ENCODE peak calls at places on chromosome 14, in six cellular contexts. One of them, this sample, is unnamed.

GRCh38 chr14:55701638-55702037 is 121.6 kb downstream of the KTN1 start:
- DNase-seq in K562: no peak
- DNase-seq in H1: no peak
- DNase-seq in A549: no peak
- DNase-seq in WTC11: no peak
- DNase-seq in HepG2: no peak
- DNase-seq in this sample: no peak

GRCh38 chr14:81516941-81517797 is 16.5 kb downstream of the SEL1L start:
- DNase-seq in HepG2: peak
- DNase-seq in A549: peak
- DNase-seq in K562: no peak
- DNase-seq in WTC11: no peak
- DNase-seq in H1: no peak
- DNase-seq in this sample: peak

GRCh38 chr14:24852312-24853060 is 197.5 kb downstream of the STXBP6 start:
- DNase-seq in K562: no peak
- DNase-seq in A549: no peak
- DNase-seq in H1: no peak
- DNase-seq in HepG2: no peak
- DNase-seq in WTC11: no peak
- DNase-seq in this sample: no peak

GRCh38 chr14:88380405-88380804 is 5.1 kb upstream of the SPATA7 start:
- DNase-seq in WTC11: no peak
- DNase-seq in A549: peak
- DNase-seq in K562: no peak
- DNase-seq in H1: no peak
- DNase-seq in HepG2: no peak
- DNase-seq in this sample: no peak

GRCh38 chr14:21084988-21085853 is 13.2 kb downstream of the ZNF219 start:
- DNase-seq in WTC11: no peak
- DNase-seq in K562: no peak
- DNase-seq in HepG2: no peak
- DNase-seq in A549: no peak
- DNase-seq in H1: no peak
- DNase-seq in this sample: no peak

GRCh38 chr14:103385994-103386491 is 828 bp downstream of the MARK3 start:
- DNase-seq in A549: no peak
- DNase-seq in WTC11: peak
- DNase-seq in H1: no peak
- DNase-seq in HepG2: no peak
- DNase-seq in K562: no peak
- DNase-seq in this sample: peak

GRCh38 chr14:97946291-97946690 is 1149.1 kb downstream of the VRK1 start:
- DNase-seq in HepG2: no peak
- DNase-seq in H1: peak
- DNase-seq in A549: no peak
- DNase-seq in K562: no peak
- DNase-seq in WTC11: peak
- DNase-seq in this sample: no peak

GRCh38 chr14:45072121-45072520 is 11.8 kb upstream of the PRPF39 start:
- DNase-seq in A549: no peak
- DNase-seq in K562: no peak
- DNase-seq in HepG2: no peak
- DNase-seq in WTC11: no peak
- DNase-seq in H1: no peak
- DNase-seq in this sample: no peak

GRCh38 chr14:73462078-73462715 is 3.9 kb upstream of the NUMB start:
- DNase-seq in WTC11: no peak
- DNase-seq in K562: peak
- DNase-seq in A549: peak
- DNase-seq in H1: no peak
- DNase-seq in HepG2: peak
- DNase-seq in this sample: peak

GRCh38 chr14:77212933-77213656 is 31.5 kb downstream of the TMEM63C start:
- DNase-seq in A549: peak
- DNase-seq in H1: peak
- DNase-seq in WTC11: peak
- DNase-seq in K562: peak
- DNase-seq in HepG2: peak
- DNase-seq in this sample: no peak

GRCh38 chr14:101665478-101666078 is 95.9 kb upstream of the PPP2R5C start:
- DNase-seq in K562: peak
- DNase-seq in H1: peak
- DNase-seq in HepG2: peak
- DNase-seq in A549: peak
- DNase-seq in WTC11: peak
- DNase-seq in this sample: peak

GRCh38 chr14:68564826-68565760 is 227.8 kb downstream of the ZFP36L1 start:
- DNase-seq in WTC11: no peak
- DNase-seq in HepG2: peak
- DNase-seq in H1: no peak
- DNase-seq in A549: no peak
- DNase-seq in K562: peak
- DNase-seq in this sample: peak
- TF ChIP-seq JUN in WTC11: no peak
- TF ChIP-seq JUN in HepG2: no peak
- TF ChIP-seq JUN in H1: no peak
- TF ChIP-seq JUN in A549: no peak
- TF ChIP-seq JUN in K562: no peak
- TF ChIP-seq JUN in this sample: no peak

GRCh38 chr14:78319411-78319810 is 149.2 kb downstream of the NRXN3 start:
- DNase-seq in HepG2: no peak
- DNase-seq in A549: no peak
- DNase-seq in H1: no peak
- DNase-seq in K562: peak
- DNase-seq in WTC11: no peak
- DNase-seq in this sample: no peak

GRCh38 chr14:78316711-78317110 is 146.5 kb downstream of the NRXN3 start:
- DNase-seq in K562: no peak
- DNase-seq in WTC11: no peak
- DNase-seq in A549: no peak
- DNase-seq in HepG2: no peak
- DNase-seq in H1: no peak
- DNase-seq in this sample: no peak

GRCh38 chr14:78324353-78324752 is 154.2 kb downstream of the NRXN3 start:
- DNase-seq in H1: no peak
- DNase-seq in A549: no peak
- DNase-seq in HepG2: no peak
- DNase-seq in WTC11: no peak
- DNase-seq in K562: no peak
- DNase-seq in this sample: no peak

GRCh38 chr14:78316058-78316457 is 145.9 kb downstream of the NRXN3 start:
- DNase-seq in HepG2: no peak
- DNase-seq in H1: no peak
- DNase-seq in K562: no peak
- DNase-seq in A549: no peak
- DNase-seq in WTC11: no peak
- DNase-seq in this sample: no peak

GRCh38 chr14:78319826-78320635 is 149.9 kb downstream of the NRXN3 start:
- DNase-seq in A549: no peak
- DNase-seq in K562: peak
- DNase-seq in WTC11: no peak
- DNase-seq in HepG2: no peak
- DNase-seq in H1: no peak
- DNase-seq in this sample: no peak
- TF ChIP-seq JUN in A549: no peak
- TF ChIP-seq JUN in K562: no peak
- TF ChIP-seq JUN in WTC11: no peak
- TF ChIP-seq JUN in HepG2: no peak
- TF ChIP-seq JUN in H1: no peak
- TF ChIP-seq JUN in this sample: no peak

DNA sequence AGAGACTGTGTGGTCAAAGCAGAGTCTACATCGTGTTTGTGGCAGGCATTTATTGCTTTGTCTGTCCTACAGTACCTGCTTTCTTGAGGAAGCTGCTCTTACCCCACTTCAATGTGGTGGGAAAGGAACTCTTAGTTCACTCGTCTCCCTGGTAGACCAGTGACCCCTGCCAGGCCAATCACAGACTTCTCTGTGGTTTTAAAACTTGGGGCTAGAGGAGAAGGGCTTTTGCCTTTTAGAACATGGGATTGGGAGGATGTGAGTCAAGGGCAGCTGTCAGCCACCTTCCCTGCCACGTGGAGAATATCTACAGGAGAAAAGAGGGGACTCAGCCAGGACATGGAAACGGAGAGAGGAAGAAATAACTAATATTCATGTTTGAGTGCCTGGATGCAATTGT is 36.8 kb upstream of the TMED10 start:
- DNase-seq in HepG2: no peak
- DNase-seq in A549: no peak
- DNase-seq in H1: no peak
- DNase-seq in WTC11: no peak
- DNase-seq in K562: no peak
- DNase-seq in this sample: no peak
- TF ChIP-seq JUN in HepG2: no peak
- TF ChIP-seq JUN in A549: no peak
- TF ChIP-seq JUN in H1: no peak
- TF ChIP-seq JUN in WTC11: no peak
- TF ChIP-seq JUN in K562: no peak
- TF ChIP-seq JUN in this sample: no peak

GRCh38 chr14:66662374-66662773 is 154.4 kb downstream of the GPHN start:
- DNase-seq in WTC11: peak
- DNase-seq in HepG2: peak
- DNase-seq in A549: no peak
- DNase-seq in H1: no peak
- DNase-seq in K562: no peak
- DNase-seq in this sample: peak
- TF ChIP-seq JUN in WTC11: no peak
- TF ChIP-seq JUN in HepG2: no peak
- TF ChIP-seq JUN in A549: no peak
- TF ChIP-seq JUN in H1: no peak
- TF ChIP-seq JUN in K562: no peak
- TF ChIP-seq JUN in this sample: no peak

DNA sequence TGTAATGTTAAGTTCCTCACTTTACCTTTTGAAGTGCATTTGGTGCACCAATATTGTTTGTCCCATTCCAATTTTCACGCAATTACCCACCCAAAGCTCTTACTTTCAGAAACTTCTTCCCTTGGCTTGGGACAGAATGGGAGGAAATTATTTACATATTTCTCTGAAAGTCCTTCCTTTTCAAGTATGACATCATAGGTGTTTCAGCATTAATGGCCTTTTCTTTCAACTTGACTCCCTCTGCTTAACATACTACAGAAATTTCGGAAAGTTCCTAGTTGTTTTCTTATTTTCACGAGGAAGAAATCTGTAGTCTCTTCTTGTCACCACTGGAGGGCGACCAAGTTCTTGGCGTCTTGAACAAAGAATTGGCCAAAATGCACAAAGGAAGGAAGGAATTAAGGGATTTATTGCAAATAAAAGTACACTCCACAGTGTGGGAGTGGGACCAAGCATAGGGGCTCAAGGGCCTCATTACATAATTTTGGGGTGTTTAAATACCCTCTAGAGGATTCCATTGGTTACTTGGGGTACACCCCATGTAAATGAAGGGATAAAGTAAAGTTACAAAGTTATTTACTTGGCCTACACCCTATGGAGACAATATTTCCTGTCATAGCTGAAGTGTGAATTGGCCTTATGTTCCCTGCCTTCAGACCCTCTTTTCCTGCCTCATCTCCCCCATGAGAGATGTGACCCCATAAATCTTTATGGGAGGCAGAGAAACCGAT is 70.5 kb downstream of the RPL10L start:
- DNase-seq in H1: peak
- DNase-seq in A549: no peak
- DNase-seq in HepG2: peak
- DNase-seq in K562: no peak
- DNase-seq in WTC11: peak
- DNase-seq in this sample: peak
- TF ChIP-seq JUN in H1: no peak
- TF ChIP-seq JUN in A549: no peak
- TF ChIP-seq JUN in HepG2: no peak
- TF ChIP-seq JUN in K562: no peak
- TF ChIP-seq JUN in WTC11: no peak
- TF ChIP-seq JUN in this sample: peak

DNA sequence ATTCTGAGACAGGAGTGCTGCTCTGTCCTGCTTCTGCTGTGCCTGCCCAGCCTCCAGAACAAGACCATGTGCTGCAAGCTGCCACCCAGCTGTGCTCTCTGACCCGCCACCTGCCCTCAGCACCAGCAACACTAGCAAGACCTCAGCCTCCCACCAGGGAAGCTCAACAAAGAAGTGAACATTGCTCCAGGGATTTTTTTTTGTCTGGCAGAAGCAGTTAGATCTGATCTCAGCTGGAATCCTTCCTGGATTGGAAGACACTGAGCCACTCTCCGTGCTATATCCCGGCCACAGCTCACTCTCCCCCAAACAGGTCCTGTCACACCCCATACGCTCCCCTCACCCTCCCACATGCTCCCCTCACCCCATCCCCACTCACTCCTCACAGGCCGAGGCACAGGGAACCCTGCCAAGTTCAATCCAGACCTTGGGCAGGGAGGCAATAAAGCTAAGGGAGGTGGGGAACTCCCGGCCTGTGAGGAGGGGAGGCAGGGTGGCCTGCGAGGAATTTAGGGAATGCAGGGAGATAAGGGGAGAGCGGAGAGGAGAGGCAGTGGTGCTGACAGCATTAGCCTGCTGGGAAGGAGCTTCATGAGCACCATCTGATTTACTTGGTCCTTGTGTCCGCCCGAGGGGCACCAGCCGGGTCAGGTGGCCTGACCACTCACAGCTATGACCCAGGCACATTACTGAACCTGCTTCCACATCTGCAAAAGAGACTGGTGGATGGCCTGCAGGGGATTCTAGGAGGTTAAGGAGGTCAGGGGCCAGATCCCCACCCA is 29.7 kb downstream of the CCDC85C start:
- DNase-seq in K562: no peak
- DNase-seq in A549: no peak
- DNase-seq in HepG2: peak
- DNase-seq in WTC11: peak
- DNase-seq in H1: no peak
- DNase-seq in this sample: no peak
- TF ChIP-seq JUN in K562: no peak
- TF ChIP-seq JUN in A549: peak
- TF ChIP-seq JUN in HepG2: peak
- TF ChIP-seq JUN in WTC11: no peak
- TF ChIP-seq JUN in H1: no peak
- TF ChIP-seq JUN in this sample: no peak

GRCh38 chr14:53620890-53621289 is 335.7 kb downstream of the BMP4 start:
- DNase-seq in WTC11: no peak
- DNase-seq in A549: no peak
- DNase-seq in K562: no peak
- DNase-seq in H1: no peak
- DNase-seq in HepG2: no peak
- DNase-seq in this sample: no peak

GRCh38 chr14:53619625-53620324 is 336.9 kb downstream of the BMP4 start:
- DNase-seq in A549: no peak
- DNase-seq in K562: no peak
- DNase-seq in WTC11: no peak
- DNase-seq in HepG2: no peak
- DNase-seq in H1: no peak
- DNase-seq in this sample: no peak

GRCh38 chr14:53620325-53620716 is 336.3 kb downstream of the BMP4 start:
- DNase-seq in H1: no peak
- DNase-seq in WTC11: no peak
- DNase-seq in A549: no peak
- DNase-seq in K562: no peak
- DNase-seq in HepG2: no peak
- DNase-seq in this sample: no peak

GRCh38 chr14:53621986-53622385 is 334.6 kb downstream of the BMP4 start:
- DNase-seq in HepG2: no peak
- DNase-seq in WTC11: no peak
- DNase-seq in K562: no peak
- DNase-seq in A549: no peak
- DNase-seq in H1: no peak
- DNase-seq in this sample: no peak

GRCh38 chr14:53621433-53621832 is 335.2 kb downstream of the BMP4 start:
- DNase-seq in WTC11: no peak
- DNase-seq in A549: no peak
- DNase-seq in HepG2: no peak
- DNase-seq in H1: no peak
- DNase-seq in K562: no peak
- DNase-seq in this sample: no peak
- TF ChIP-seq JUN in WTC11: no peak
- TF ChIP-seq JUN in A549: no peak
- TF ChIP-seq JUN in HepG2: no peak
- TF ChIP-seq JUN in H1: no peak
- TF ChIP-seq JUN in K562: no peak
- TF ChIP-seq JUN in this sample: no peak